ENCODE peak calls at places on chromosomes 3 and 15, in nine cellular contexts. A is CD8-positive, alpha-beta memory T cell; O is tibial artery; E is right cardiac atrium; W is cardiac muscle cell; G is spleen; V is effector memory CD4-positive, alpha-beta T cell; R is adrenal gland; P is OCI-LY7. B is an unnamed sample. For H3K4me1 and H3K9me3, the result is how much of the 10 kb centered on the place peaks cover.

GRCh38 chr15:65525622-65526021 is 4.6 kb upstream of the HACD3 start:
- DNase-seq in A (no peak), O (no peak), E (peak), W (no peak), G (no peak), V (no peak), R (peak), P (no peak), B (no peak)

GRCh38 chr15:62150445-62150844 is 14.6 kb downstream of the C2CD4B start:
- DNase-seq in A (no peak), O (no peak), E (no peak), W (no peak), G (no peak), V (no peak), R (no peak), P (no peak), B (no peak)

GRCh38 chr15:91807122-91807521 is 46.4 kb upstream of the SLCO3A1 start:
- DNase-seq in A (no peak), O (no peak), E (no peak), W (no peak), G (no peak), V (no peak), R (no peak), P (no peak), B (no peak)

GRCh38 chr3:108391917-108392585 is 95.7 kb downstream of the HHLA2 start:
- DNase-seq in A (no peak), O (no peak), E (no peak), W (no peak), G (no peak), V (no peak), R (no peak), P (no peak), B (no peak)

GRCh38 chr3:38108649-38109579 is 28.0 kb downstream of the ACAA1 start:
- DNase-seq in A (no peak), O (peak), E (no peak), W (no peak), G (peak), V (no peak), R (peak), P (no peak), B (no peak)

GRCh38 chr3:157464283-157464682 is 27.6 kb downstream of the PTX3 start:
- DNase-seq in A (no peak), O (no peak), E (no peak), W (no peak), G (no peak), V (no peak), R (no peak), P (no peak), B (no peak)

GRCh38 chr3:128269131-128269775 is 116.0 kb downstream of the EEFSEC start:
- DNase-seq in A (no peak), O (no peak), E (no peak), W (no peak), G (no peak), V (no peak), R (no peak), P (no peak), B (no peak)

GRCh38 chr3:117885046-117885445 is 1149.6 kb downstream of the IGSF11 start:
- DNase-seq in A (no peak), O (no peak), E (no peak), W (no peak), G (no peak), V (no peak), R (no peak), P (peak), B (no peak)

GRCh38 chr3:11553436-11554235 is 90.1 kb downstream of the VGLL4 start:
- DNase-seq in A (no peak), O (peak), E (peak), W (no peak), G (peak), V (no peak), R (no peak), P (no peak), B (no peak)

GRCh38 chr3:64220161-64220560 is 5.1 kb downstream of the PRICKLE2 start:
- DNase-seq in A (no peak), O (no peak), E (no peak), W (peak), G (no peak), V (no peak), R (no peak), P (no peak), B (no peak)

GRCh38 chr15:92811514-92811913 is 88.6 kb upstream of the CHD2 start:
- DNase-seq in A (no peak), O (no peak), E (no peak), W (no peak), G (no peak), V (no peak), R (no peak), P (peak), B (no peak)

GRCh38 chr3:94336076-94336741 is 273.3 kb downstream of the NSUN3 start:
- DNase-seq in A (no peak), O (no peak), E (no peak), W (peak), G (no peak), V (no peak), R (no peak), P (peak), B (no peak)

GRCh38 chr3:12423918-12424634 is 60.2 kb upstream of the TSEN2 start:
- DNase-seq in A (no peak), O (no peak), E (peak), W (peak), G (no peak), V (no peak), R (peak), P (no peak), B (no peak)

GRCh38 chr3:187802928-187803259 is 57.6 kb upstream of the BCL6 start:
- DNase-seq in A (no peak), O (no peak), E (no peak), W (no peak), G (no peak), V (no peak), R (no peak), P (no peak), B (no peak)

GRCh38 chr15:85485956-85486567 is 105.7 kb downstream of the AKAP13 start:
- DNase-seq in A (peak), O (no peak), E (no peak), W (peak), G (no peak), V (peak), R (peak), P (peak), B (peak)

GRCh38 chr3:126487151-126487771 is 11.6 kb upstream of the ZXDC start:
- DNase-seq in A (no peak), O (no peak), E (no peak), W (no peak), G (peak), V (no peak), R (peak), P (peak), B (no peak)

GRCh38 chr3:24254649-24255048 is 240.0 kb downstream of the THRB start:
- DNase-seq in A (no peak), O (no peak), E (no peak), W (no peak), G (no peak), V (no peak), R (no peak), P (no peak), B (no peak)

GRCh38 chr3:102225407-102226132 is 209.2 kb upstream of the ZPLD1 start:
- DNase-seq in A (no peak), O (no peak), E (no peak), W (peak), G (no peak), V (no peak), R (no peak), P (peak), B (no peak)

GRCh38 chr3:53941174-53941573 is 49.5 kb upstream of the SELENOK start:
- DNase-seq in A (no peak), O (no peak), E (no peak), W (no peak), G (no peak), V (no peak), R (no peak), P (no peak), B (no peak)

GRCh38 chr15:58332676-58333400 is 99.0 kb upstream of the LIPC start:
- DNase-seq in A (no peak), O (no peak), E (no peak), W (no peak), G (no peak), V (no peak), R (no peak), P (no peak), B (no peak)

GRCh38 chr3:105518806-105519418 is 152.2 kb downstream of the ALCAM start:
- DNase-seq in A (no peak), O (no peak), E (no peak), W (peak), G (no peak), V (no peak), R (no peak), P (peak), B (peak)

GRCh38 chr3:105518201-105518600 is 151.5 kb downstream of the ALCAM start:
- DNase-seq in A (no peak), O (no peak), E (no peak), W (no peak), G (no peak), V (no peak), R (no peak), P (no peak), B (no peak)

GRCh38 chr3:105513042-105513441 is 146.3 kb downstream of the ALCAM start:
- DNase-seq in A (no peak), O (no peak), E (no peak), W (no peak), G (no peak), V (no peak), R (no peak), P (no peak), B (no peak)

GRCh38 chr3:105513886-105514285 is 147.2 kb downstream of the ALCAM start:
- DNase-seq in A (no peak), O (no peak), E (no peak), W (no peak), G (no peak), V (no peak), R (no peak), P (no peak), B (no peak)

DNA sequence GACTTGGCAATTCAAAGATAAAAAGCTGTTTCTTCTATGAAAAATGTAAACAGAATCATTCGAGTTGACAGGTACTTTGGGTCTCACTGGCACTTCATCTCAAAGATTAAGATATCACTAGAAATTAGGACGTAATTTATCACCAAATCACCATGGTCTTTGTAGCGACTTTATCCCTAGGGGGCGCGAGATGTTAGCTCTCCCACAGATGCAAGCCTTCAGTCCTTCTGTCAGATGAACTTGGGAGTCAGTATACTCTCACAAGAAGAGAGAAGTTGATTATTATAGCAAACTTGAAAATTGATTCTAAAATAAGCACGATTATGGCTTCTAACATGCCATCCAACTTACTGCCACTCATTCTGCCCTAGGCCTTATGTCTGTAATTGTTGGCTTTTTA is 150.3 kb downstream of the ALCAM start:
- DNase-seq in A (no peak), O (no peak), E (no peak), W (peak), G (no peak), V (no peak), R (no peak), P (no peak), B (no peak)
- H3K27ac ChIP-seq in A (no peak), O (no peak), E (no peak), W (no peak), G (no peak), V (no peak), R (no peak), P (no peak), B (no peak)

GRCh38 chr3:65597225-65597951 is 441.3 kb downstream of the MAGI1 start:
- DNase-seq in A (no peak), O (no peak), E (peak), W (peak), G (no peak), V (no peak), R (no peak), P (no peak), B (no peak)
- H3K4me1 ChIP-seq in A (under half), O (under half), E (under half), W (under half), G (under half), V (under half), R (under half), P (under half), B (under half)

GRCh38 chr3:149623819-149624218 is 34.0 kb downstream of the WWTR1 start:
- DNase-seq in A (no peak), O (no peak), E (no peak), W (no peak), G (no peak), V (no peak), R (no peak), P (no peak), B (no peak)
- H3K9me3 ChIP-seq in A (under half), O (under half), E (under half), W (under half), G (under half), V (under half), R (under half), P (under half), B (under half)

DNA sequence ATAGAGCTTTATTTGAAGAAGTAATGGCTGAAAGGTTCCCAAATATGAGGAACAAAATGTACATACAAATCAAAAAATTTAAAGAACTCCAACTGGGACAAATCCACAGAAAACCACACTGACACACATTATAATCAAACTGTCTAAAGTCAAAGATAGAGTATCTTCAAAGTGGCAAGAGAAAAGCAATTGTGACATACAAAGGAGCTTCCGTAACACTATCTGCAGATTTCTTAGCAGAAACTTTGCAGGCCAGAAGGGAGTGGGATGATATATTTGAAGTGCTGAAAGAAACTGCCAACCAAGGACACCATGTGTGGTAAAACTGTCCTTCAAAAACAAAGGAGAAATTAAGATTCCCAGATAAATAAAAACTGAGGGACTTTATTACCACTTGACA is 91.9 kb downstream of the SENP2 start:
- DNase-seq in A (no peak), O (no peak), E (no peak), W (no peak), G (no peak), V (no peak), R (no peak), P (no peak), B (no peak)
- H3K27ac ChIP-seq in A (no peak), O (no peak), E (no peak), W (peak), G (no peak), V (no peak), R (no peak), P (no peak), B (no peak)

DNA sequence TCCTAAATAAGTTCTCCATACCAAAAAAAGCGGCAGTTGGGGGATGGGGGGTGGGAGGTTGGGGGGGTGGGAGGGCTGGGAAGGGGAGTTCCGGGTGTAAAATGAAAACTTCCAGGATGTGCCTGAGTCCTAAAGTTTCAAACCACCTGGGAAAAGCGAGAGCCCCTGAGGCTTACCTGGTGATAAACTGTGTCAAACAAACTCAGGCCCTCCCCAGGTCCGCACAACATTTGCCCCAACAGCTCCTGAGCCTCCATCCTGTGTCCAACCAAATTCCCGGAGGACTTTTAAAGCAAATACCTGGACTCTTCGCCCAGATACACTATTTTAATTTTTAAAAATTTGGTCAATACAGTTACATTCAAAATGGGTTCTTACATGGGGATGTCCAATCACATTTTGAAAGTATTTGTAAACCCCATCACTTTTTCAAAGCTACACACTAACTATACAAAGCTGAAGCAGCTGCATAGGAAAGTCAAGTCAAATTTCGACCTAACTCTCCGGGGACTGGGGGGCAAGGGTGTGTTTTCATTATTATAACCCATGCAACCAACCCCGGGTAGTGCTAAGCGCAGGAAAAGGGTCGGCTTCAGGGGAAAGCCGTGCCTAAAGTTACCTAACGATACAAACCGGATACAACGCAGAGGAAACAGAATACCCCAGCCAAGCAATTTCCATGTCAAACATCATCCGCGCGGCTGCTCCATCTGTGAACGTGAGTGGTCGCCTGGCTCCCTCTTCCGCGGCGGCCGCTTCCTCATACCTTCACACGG is 680 bp upstream of the FOXB1 start:
- DNase-seq in A (no peak), O (no peak), E (no peak), W (no peak), G (no peak), V (no peak), R (no peak), P (no peak), B (peak)
- H3K4me1 ChIP-seq in A (under half), O (under half), E (under half), W (under half), G (under half), V (under half), R (under half), P (under half), B (under half)

GRCh38 chr3:21718943-21719591 is 31.9 kb downstream of the ZNF385D start:
- DNase-seq in A (no peak), O (no peak), E (no peak), W (no peak), G (no peak), V (no peak), R (no peak), P (no peak), B (no peak)

GRCh38 chr3:21717272-21717671 is 33.7 kb downstream of the ZNF385D start:
- DNase-seq in A (no peak), O (no peak), E (no peak), W (no peak), G (no peak), V (no peak), R (no peak), P (no peak), B (no peak)

GRCh38 chr3:21718161-21718765 is 32.7 kb downstream of the ZNF385D start:
- DNase-seq in A (no peak), O (no peak), E (no peak), W (no peak), G (no peak), V (no peak), R (no peak), P (no peak), B (no peak)

GRCh38 chr3:21722768-21723167 is 28.2 kb downstream of the ZNF385D start:
- DNase-seq in A (no peak), O (no peak), E (no peak), W (no peak), G (no peak), V (no peak), R (no peak), P (no peak), B (no peak)

GRCh38 chr3:21722301-21722700 is 28.7 kb downstream of the ZNF385D start:
- DNase-seq in A (no peak), O (no peak), E (no peak), W (no peak), G (no peak), V (no peak), R (no peak), P (no peak), B (no peak)
- H3K9me3 ChIP-seq in A (under half), O (under half), E (under half), W (under half), G (under half), V (under half), R (under half), P (under half), B (under half)

GRCh38 chr15:77023576-77024272 is 28.8 kb downstream of the PSTPIP1 start:
- DNase-seq in A (no peak), O (peak), E (peak), W (no peak), G (peak), V (no peak), R (no peak), P (no peak), B (no peak)

GRCh38 chr15:77021803-77022381 is 27.0 kb downstream of the PSTPIP1 start:
- DNase-seq in A (peak), O (peak), E (peak), W (no peak), G (peak), V (peak), R (no peak), P (no peak), B (peak)

GRCh38 chr15:77024273-77025065 is 29.5 kb downstream of the PSTPIP1 start:
- DNase-seq in A (peak), O (peak), E (peak), W (peak), G (peak), V (peak), R (peak), P (peak), B (peak)

GRCh38 chr15:77021088-77021481 is 26.2 kb downstream of the PSTPIP1 start:
- DNase-seq in A (no peak), O (peak), E (no peak), W (peak), G (peak), V (no peak), R (no peak), P (peak), B (no peak)

DNA sequence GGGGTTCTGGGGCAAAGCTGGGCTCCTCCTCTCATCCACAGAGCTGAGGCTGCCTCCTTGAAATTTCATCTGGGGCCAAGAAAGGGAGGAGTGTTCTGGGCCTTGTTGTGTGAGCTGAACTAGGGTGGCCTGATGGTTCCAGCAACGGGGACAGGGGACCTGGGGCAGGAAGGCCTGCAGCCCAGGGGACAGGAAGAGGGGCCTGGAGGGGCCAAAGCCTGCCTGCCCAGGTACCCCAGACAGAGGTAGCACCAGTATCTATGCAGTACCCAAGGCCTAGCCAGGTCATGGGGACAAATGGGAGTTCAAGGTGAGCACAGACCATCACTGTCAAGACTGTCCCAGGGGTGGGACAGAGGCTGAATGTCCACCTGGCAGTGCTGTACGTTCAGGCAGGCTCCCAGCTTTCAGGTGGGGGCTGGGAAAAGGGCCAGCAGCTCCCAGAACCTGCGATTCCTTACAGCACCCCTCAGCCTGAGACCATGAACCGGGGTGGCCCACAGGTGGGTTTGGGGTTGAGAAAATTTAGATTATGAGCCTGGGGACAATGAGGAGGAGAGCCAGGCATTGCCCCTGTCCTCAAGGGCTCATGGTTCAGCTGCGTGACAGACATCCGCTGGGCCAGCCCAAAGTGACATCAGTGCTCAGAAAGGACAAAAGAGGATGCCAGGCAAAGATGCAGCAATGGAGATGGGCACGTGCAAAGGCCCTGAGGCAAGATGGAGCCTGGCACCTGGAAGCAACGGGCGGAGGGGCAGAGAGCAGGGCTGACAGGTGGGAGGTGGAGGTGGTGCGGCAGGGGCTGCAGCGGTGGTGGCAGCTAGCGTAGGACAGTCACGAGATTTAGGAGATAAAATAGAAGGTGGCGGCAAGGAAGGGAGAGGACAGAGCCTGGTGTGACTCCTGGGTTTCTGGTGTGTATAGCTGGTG is 28.0 kb downstream of the PSTPIP1 start:
- DNase-seq in A (no peak), O (peak), E (peak), W (no peak), G (peak), V (no peak), R (no peak), P (no peak), B (no peak)
- H3K27ac ChIP-seq in A (no peak), O (no peak), E (no peak), W (no peak), G (peak), V (peak), R (no peak), P (no peak), B (peak)

GRCh38 chr15:38440353-38441129 is 13.4 kb upstream of the FAM98B start:
- DNase-seq in A (peak), O (no peak), E (peak), W (peak), G (peak), V (peak), R (peak), P (peak), B (peak)
- H3K4me1 ChIP-seq in A (under half), O (under half), E (under half), W (under half), G (under half), V (under half), R (under half), P (under half), B (under half)

B was measured in naive thymus-derived CD4-positive, alpha-beta T cell.